ENCODE peak calls at places on chromosomes 4 and X, in four cellular contexts. S is HepG2, H is K562, M is GM12878. U is an unnamed sample.

GRCh38 chr4:41129128-41129754 is 85.1 kb downstream of the APBB2 start:
- DNase-seq in S (no peak), H (no peak), M (no peak), U (no peak)

GRCh38 chr4:139825523-139826014 is 159.9 kb downstream of the MGST2 start:
- DNase-seq in S (no peak), H (no peak), M (no peak), U (no peak)

GRCh38 chr4:41058426-41058825 is 155.9 kb downstream of the APBB2 start:
- DNase-seq in S (no peak), H (no peak), M (no peak), U (no peak)

GRCh38 chr4:78864405-78865024 is 74.7 kb downstream of the PAQR3 start:
- DNase-seq in S (peak; percentile 74), H (peak; percentile 75), M (peak; percentile 44), U (peak; percentile 72)

GRCh38 chrX:131237363-131237762 is 51.7 kb downstream of the IGSF1 start:
- DNase-seq in S (no peak), H (no peak), M (no peak), U (peak; percentile 13)

GRCh38 chr4:152166567-152166966 is 369.3 kb downstream of the FBXW7 start:
- DNase-seq in S (no peak), H (peak; percentile 9), M (no peak), U (peak; percentile 80)

GRCh38 chrX:154738013-154738738 is 12.7 kb downstream of the GAB3 start:
- DNase-seq in S (no peak), H (peak; percentile 62), M (no peak), U (no peak)

GRCh38 chr4:102687982-102688433 is 72.8 kb downstream of the MANBA start:
- DNase-seq in S (no peak), H (no peak), M (no peak), U (no peak)

GRCh38 chr4:98203406-98204235 is 57.6 kb upstream of the RAP1GDS1 start:
- DNase-seq in S (no peak), H (no peak), M (peak; percentile 30), U (peak; percentile 5)

GRCh38 chr4:173879286-173879908 is 349.4 kb upstream of the HAND2 start:
- DNase-seq in S (no peak), H (no peak), M (no peak), U (peak; percentile 6)

GRCh38 chr4:139655116-139655515 is 10.5 kb upstream of the MGST2 start:
- DNase-seq in S (peak; percentile 65), H (peak; percentile 32), M (no peak), U (no peak)

GRCh38 chrX:103830848-103831247 is 1.2 kb downstream of the RAB9B start:
- DNase-seq in S (no peak), H (no peak), M (no peak), U (no peak)

GRCh38 chr4:124143632-124144031 is 568.9 kb downstream of the ANKRD50 start:
- DNase-seq in S (no peak), H (no peak), M (no peak), U (no peak)

GRCh38 chr4:118981839-118982381 is 93.3 kb downstream of the SYNPO2 start:
- DNase-seq in S (peak; percentile 56), H (peak; percentile 68), M (no peak), U (peak; percentile 82)

GRCh38 chr4:154124539-154125255 is 335.8 kb upstream of the SFRP2 start:
- DNase-seq in S (no peak), H (no peak), M (no peak), U (no peak)

GRCh38 chr4:175536852-175537453 is 275.1 kb downstream of the GPM6A start:
- DNase-seq in S (peak; percentile 35), H (peak; percentile 30), M (peak; percentile 7), U (peak; percentile 79)

GRCh38 chrX:46325312-46325877 is 219.8 kb downstream of the ZNF674 start:
- DNase-seq in S (peak; percentile 41), H (no peak), M (no peak), U (peak; percentile 58)

GRCh38 chr4:158201310-158201709 is 9.0 kb upstream of the TMEM144 start:
- DNase-seq in S (no peak), H (peak; percentile 18), M (no peak), U (no peak)

GRCh38 chr4:165207016-165207430 is 338 bp upstream of the KLHL2 start:
- DNase-seq in S (no peak), H (peak; percentile 20), M (no peak), U (no peak)

GRCh38 chr4:16843831-16844508 is 54.5 kb downstream of the LDB2 start:
- DNase-seq in S (peak; percentile 20), H (no peak), M (no peak), U (no peak)

GRCh38 chr4:82614868-82615449 is 53.2 kb upstream of the TMEM150C start:
- DNase-seq in S (no peak), H (no peak), M (no peak), U (no peak)

GRCh38 chrX:130625381-130625780 is 223.6 kb downstream of the RBMX2 start:
- DNase-seq in S (no peak), H (no peak), M (no peak), U (no peak)

GRCh38 chr4:86596802-86597201 is 2.7 kb downstream of the PTPN13 start:
- DNase-seq in S (no peak), H (no peak), M (no peak), U (no peak)

GRCh38 chr4:182238355-182238931 is 4.8 kb upstream of the TENM3 start:
- DNase-seq in S (no peak), H (no peak), M (no peak), U (peak; percentile 52)

GRCh38 chr4:175422331-175422730 is 389.7 kb downstream of the GPM6A start:
- DNase-seq in S (no peak), H (no peak), M (no peak), U (no peak)

GRCh38 chrX:134501942-134502341 is 42.0 kb downstream of the HPRT1 start:
- DNase-seq in S (no peak), H (no peak), M (no peak), U (no peak)

GRCh38 chr4:180827610-180828009 is 1415.6 kb upstream of the TENM3 start:
- DNase-seq in S (no peak), H (no peak), M (no peak), U (no peak)

GRCh38 chr4:152591361-152591760 is 55.5 kb upstream of the FBXW7 start:
- DNase-seq in S (no peak), H (peak; percentile 5), M (no peak), U (peak; percentile 90)

GRCh38 chr4:111959202-111959601 is 186.1 kb upstream of the FAM241A start:
- DNase-seq in S (peak; percentile 2), H (no peak), M (no peak), U (no peak)

GRCh38 chr4:6772223-6772928 is 10.2 kb upstream of the KIAA0232 start:
- DNase-seq in S (no peak), H (no peak), M (no peak), U (no peak)

GRCh38 chrX:118566359-118566758 is 70.7 kb downstream of the DOCK11 start:
- DNase-seq in S (no peak), H (no peak), M (no peak), U (no peak)

GRCh38 chr4:5711479-5712184 is 631 bp downstream of the EVC start:
- DNase-seq in S (peak; percentile 15), H (peak; percentile 33), M (no peak), U (peak; percentile 75)

GRCh38 chrX:110136136-110136535 is 133.2 kb downstream of the TMEM164 start:
- DNase-seq in S (no peak), H (no peak), M (no peak), U (no peak)

GRCh38 chrX:31931225-31931624 is 859.4 kb upstream of the FTHL17 start:
- DNase-seq in S (no peak), H (no peak), M (no peak), U (no peak)
- TF ChIP-seq REST in S (no peak), H (no peak), M (no peak), U (no peak)

DNA sequence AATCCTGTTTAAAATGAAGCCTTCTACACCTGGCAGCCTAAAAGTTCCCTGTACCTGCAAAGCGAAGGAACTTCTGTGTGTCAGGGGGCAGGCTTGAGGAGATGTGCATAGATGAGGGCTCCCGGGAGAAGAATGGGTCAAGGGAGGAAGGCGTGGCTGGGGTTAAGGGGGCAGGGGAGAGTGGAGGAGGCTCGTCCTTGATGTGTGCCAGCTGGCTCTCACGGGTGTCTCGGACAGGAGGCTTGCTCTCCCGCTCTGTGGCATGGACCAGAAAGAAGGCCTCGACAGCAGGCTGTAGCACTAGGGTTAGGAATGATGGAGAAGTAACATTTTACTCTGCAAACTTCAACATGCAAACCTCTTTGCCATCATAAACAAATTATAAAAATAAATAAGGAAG is 104.6 kb upstream of the HSD17B10 start:
- DNase-seq in S (no peak), H (no peak), M (no peak), U (no peak)
- TF ChIP-seq CREB1 in S (no peak), H (no peak), M (no peak), U (no peak)

DNA sequence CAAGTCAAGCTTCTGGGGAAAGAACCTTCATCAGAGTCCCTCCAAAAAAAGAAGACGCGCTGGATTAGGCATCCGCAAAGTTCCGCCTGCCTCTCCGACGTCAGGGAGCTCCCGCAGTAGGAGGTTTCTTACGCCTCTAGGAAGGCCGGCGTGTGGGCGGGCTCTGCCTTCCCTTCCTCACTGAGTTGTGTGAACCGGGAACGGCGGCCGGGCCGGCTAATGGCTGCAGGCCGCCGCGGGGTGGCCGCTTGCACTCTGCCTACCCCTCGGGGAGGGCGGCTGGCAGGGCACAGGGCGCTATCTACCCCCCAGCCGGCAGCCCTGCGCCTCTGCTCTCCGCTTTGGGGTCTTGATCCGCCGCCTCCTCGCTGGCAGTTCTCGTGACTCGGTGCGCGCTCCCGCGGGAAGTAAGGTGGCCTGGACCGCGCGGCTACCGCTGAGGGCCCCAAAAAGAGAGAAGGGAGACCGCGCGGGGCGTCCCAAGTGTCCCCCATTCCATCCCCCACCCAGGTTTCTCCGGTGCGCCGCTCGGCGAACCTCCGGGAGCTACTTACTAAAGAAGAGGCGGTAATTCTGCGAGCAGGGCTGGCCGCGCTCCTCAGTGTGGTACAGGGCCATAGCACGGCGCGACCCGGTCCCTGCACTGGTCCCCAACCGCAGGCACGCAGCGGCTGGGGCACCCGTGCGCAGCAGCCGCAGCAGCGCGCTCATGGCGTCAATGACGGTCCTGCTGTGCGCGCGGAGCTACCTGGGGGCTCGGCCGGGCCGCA is at the start of gene PPA2:
- DNase-seq in S (peak; percentile 79), H (peak; percentile 91), M (peak; percentile 55), U (peak; percentile 85)
- TF ChIP-seq REST in S (no peak), H (no peak), M (no peak), U (no peak)

DNA sequence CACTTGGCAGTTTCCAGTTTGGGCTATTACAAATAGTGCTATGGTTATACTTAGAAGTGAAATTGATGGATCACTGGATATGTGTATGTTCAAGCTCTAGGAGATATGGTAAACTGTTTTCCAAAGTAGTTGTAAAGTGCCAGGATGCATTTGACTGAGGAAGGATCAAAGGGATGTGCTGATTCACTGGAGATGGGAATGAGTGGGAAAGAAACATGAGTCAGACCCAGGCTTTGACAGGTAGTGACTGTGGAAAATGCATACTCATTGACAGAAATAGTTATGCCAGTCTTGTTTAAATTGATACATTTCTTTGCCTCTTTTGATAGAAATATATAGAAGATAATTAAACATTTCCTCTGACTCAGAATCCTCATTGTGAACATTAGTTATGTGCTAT is 77.9 kb downstream of the CEP135 start:
- DNase-seq in S (no peak), H (no peak), M (no peak), U (no peak)
- TF ChIP-seq CREB1 in S (no peak), H (no peak), M (no peak), U (no peak)

GRCh38 chrX:53684415-53685192 is 1.9 kb downstream of the HUWE1 start:
- DNase-seq in S (no peak), H (no peak), M (no peak), U (peak; percentile 3)

GRCh38 chrX:53681661-53682060 is 4.9 kb downstream of the HUWE1 start:
- DNase-seq in S (no peak), H (no peak), M (no peak), U (no peak)

GRCh38 chrX:53682885-53683555 is 3.5 kb downstream of the HUWE1 start:
- DNase-seq in S (peak; percentile 43), H (peak; percentile 67), M (no peak), U (peak; percentile 68)

GRCh38 chrX:53685711-53686110 is 808 bp downstream of the HUWE1 start:
- DNase-seq in S (no peak), H (no peak), M (no peak), U (no peak)

GRCh38 chrX:53683556-53684414 is 2.7 kb downstream of the HUWE1 start:
- DNase-seq in S (peak; percentile 97), H (peak; percentile 98), M (peak; percentile 95), U (peak; percentile 98)
- TF ChIP-seq REST in S (no peak), H (no peak), M (no peak), U (no peak)

U was measured in GM23338.